ENCODE peak calls at places on chromosomes 5 and 9, in ten cellular contexts. F is GM04504; S is activated gamma-delta T cell treated with Interleukin-2 at 50 U/mL for 16 hours; M is hippocampal formation; I is CD8-positive, alpha-beta T cell; X is mesothelial cell of epicardium; Z is uterus; E is T-helper 9 cell; U is glutamatergic neuron; D is ELR. B is an unnamed sample.

GRCh38 chr5:31605920-31606319 is 33.0 kb upstream of the PDZD2 start:
- DNase-seq in F (no peak), S (no peak), M (peak), I (no peak), X (no peak), Z (no peak), E (no peak), U (no peak), D (no peak), B (no peak)

GRCh38 chr9:17776735-17777134 is 197.9 kb downstream of the SH3GL2 start:
- DNase-seq in F (no peak), S (no peak), M (no peak), I (no peak), X (no peak), Z (peak), E (no peak), U (no peak), D (no peak), B (peak)

GRCh38 chr5:68383888-68384310 is 168.3 kb downstream of the PIK3R1 start:
- DNase-seq in F (no peak), S (no peak), M (no peak), I (no peak), X (no peak), Z (no peak), E (no peak), U (no peak), D (no peak), B (no peak)

GRCh38 chr5:137347865-137348264 is 151.3 kb downstream of the SPOCK1 start:
- DNase-seq in F (no peak), S (no peak), M (no peak), I (no peak), X (no peak), Z (no peak), E (no peak), U (no peak), D (no peak), B (no peak)

GRCh38 chr5:170633235-170634041 is 129.6 kb downstream of the KCNIP1 start:
- DNase-seq in F (peak), S (no peak), M (peak), I (no peak), X (peak), Z (peak), E (no peak), U (no peak), D (peak), B (peak)

GRCh38 chr9:36765077-36765390 is 192.3 kb downstream of the MELK start:
- DNase-seq in F (no peak), S (no peak), M (no peak), I (no peak), X (no peak), Z (no peak), E (no peak), U (peak), D (no peak), B (no peak)

GRCh38 chr5:14197056-14197455 is 53.9 kb downstream of the TRIO start:
- DNase-seq in F (no peak), S (no peak), M (no peak), I (no peak), X (no peak), Z (no peak), E (no peak), U (peak), D (no peak), B (no peak)

GRCh38 chr9:98930792-98931191 is 12.9 kb upstream of the COL15A1 start:
- DNase-seq in F (no peak), S (no peak), M (no peak), I (no peak), X (no peak), Z (no peak), E (no peak), U (no peak), D (no peak), B (no peak)

GRCh38 chr5:15734058-15734457 is 234.1 kb downstream of the FBXL7 start:
- DNase-seq in F (no peak), S (no peak), M (no peak), I (no peak), X (no peak), Z (no peak), E (no peak), U (no peak), D (no peak), B (no peak)

GRCh38 chr5:150640311-150641005 is at the start of gene SYNPO:
- DNase-seq in F (peak), S (no peak), M (peak), I (no peak), X (no peak), Z (peak), E (no peak), U (no peak), D (peak), B (peak)

GRCh38 chr9:1400983-1401382 is 350.8 kb downstream of the DMRT2 start:
- DNase-seq in F (no peak), S (no peak), M (no peak), I (no peak), X (peak), Z (no peak), E (no peak), U (peak), D (no peak), B (no peak)

GRCh38 chr5:135644816-135645215 is 66.0 kb upstream of the CXCL14 start:
- DNase-seq in F (no peak), S (no peak), M (no peak), I (no peak), X (no peak), Z (no peak), E (no peak), U (no peak), D (no peak), B (no peak)

GRCh38 chr9:92664394-92665152 is 5.4 kb downstream of the IPPK start:
- DNase-seq in F (no peak), S (peak), M (peak), I (peak), X (no peak), Z (no peak), E (no peak), U (no peak), D (no peak), B (no peak)

GRCh38 chr5:154400678-154401077 is 45.1 kb upstream of the SAP30L start:
- DNase-seq in F (no peak), S (no peak), M (no peak), I (no peak), X (no peak), Z (no peak), E (no peak), U (no peak), D (no peak), B (no peak)

GRCh38 chr5:128613757-128614156 is 75.7 kb upstream of the FBN2 start:
- DNase-seq in F (no peak), S (no peak), M (no peak), I (no peak), X (no peak), Z (no peak), E (no peak), U (no peak), D (peak), B (no peak)

GRCh38 chr9:81146684-81147337 is 542.5 kb downstream of the TLE1 start:
- DNase-seq in F (no peak), S (no peak), M (no peak), I (no peak), X (no peak), Z (no peak), E (no peak), U (no peak), D (peak), B (peak)

GRCh38 chr5:34717426-34718327 is 61.5 kb downstream of the RAI14 start:
- DNase-seq in F (peak), S (no peak), M (no peak), I (no peak), X (no peak), Z (peak), E (no peak), U (no peak), D (peak), B (peak)

GRCh38 chr5:116448869-116449453 is 125.7 kb downstream of the SEMA6A start:
- DNase-seq in F (no peak), S (no peak), M (no peak), I (no peak), X (no peak), Z (no peak), E (no peak), U (no peak), D (no peak), B (no peak)

GRCh38 chr5:149237662-149238061 is 34.0 kb upstream of the AFAP1L1 start:
- DNase-seq in F (no peak), S (no peak), M (no peak), I (no peak), X (no peak), Z (no peak), E (no peak), U (no peak), D (no peak), B (no peak)